ENCODE peak calls at places on chromosome X, in four cellular contexts. X is glutamatergic neuron, I is IMR-90, T is GM20000. O is an unnamed sample.

GRCh38 chrX:129654652-129655546 is at the start of gene APLN:
- DNase-seq in T (peak), X (peak), I (peak), O (no peak)

GRCh38 chrX:32582729-32583128 is 628.6 kb downstream of the DMD start:
- DNase-seq in X (no peak), I (no peak), T (no peak), O (no peak)

GRCh38 chrX:147468600-147468999 is 443.1 kb upstream of the FMR1 start:
- DNase-seq in X (no peak), T (no peak), I (no peak), O (no peak)

GRCh38 chrX:48649109-48649508 is 34.5 kb upstream of the WAS start:
- DNase-seq in X (no peak), T (no peak), I (peak), O (no peak)

GRCh38 chrX:68874076-68874475 is 45.3 kb downstream of the EFNB1 start:
- DNase-seq in I (no peak), X (no peak), T (no peak), O (no peak)

GRCh38 chrX:47562615-47563243 is 1.7 kb downstream of the ARAF start:
- DNase-seq in X (peak), T (no peak), I (no peak), O (no peak)

GRCh38 chrX:20001615-20002014 is 10.8 kb upstream of the BCLAF3 start:
- DNase-seq in X (no peak), T (no peak), I (no peak), O (no peak)

GRCh38 chrX:68794486-68794885 is 34.3 kb upstream of the EFNB1 start:
- DNase-seq in T (no peak), X (no peak), I (no peak), O (no peak)

GRCh38 chrX:3697701-3698279 is 15.7 kb downstream of the PRKX start:
- DNase-seq in X (no peak), I (peak), T (no peak), O (no peak)

GRCh38 chrX:57573754-57574153 is 18.1 kb upstream of the ZXDB start:
- DNase-seq in I (peak), X (no peak), T (no peak), O (no peak)

GRCh38 chrX:81377329-81377728 is 175.4 kb downstream of the SH3BGRL start:
- DNase-seq in X (no peak), I (peak), T (peak), O (no peak)

GRCh38 chrX:40652664-40653063 is 5.3 kb upstream of the CXorf38 start:
- DNase-seq in X (no peak), I (no peak), T (no peak), O (no peak)

GRCh38 chrX:72125331-72126047 is 6.2 kb downstream of the RTL5 start:
- DNase-seq in T (no peak), I (no peak), X (no peak), O (no peak)

GRCh38 chrX:137164329-137164728 is 130.5 kb upstream of the GPR101 start:
- DNase-seq in I (no peak), X (no peak), T (no peak), O (no peak)

GRCh38 chrX:32749075-32749474 is 462.3 kb downstream of the DMD start:
- DNase-seq in T (no peak), X (no peak), I (no peak), O (no peak)

GRCh38 chrX:9847071-9847470 is 60.8 kb downstream of the SHROOM2 start:
- DNase-seq in I (peak), T (no peak), X (no peak), O (no peak)

GRCh38 chrX:9604111-9604907 is 139.5 kb downstream of the TBL1X start:
- DNase-seq in I (no peak), X (no peak), T (no peak), O (no peak)

GRCh38 chrX:67599532-67599931 is 55.7 kb downstream of the AR start:
- DNase-seq in X (no peak), T (no peak), I (no peak), O (no peak)

GRCh38 chrX:33726281-33727160 is 405.6 kb downstream of the FAM47A start:
- DNase-seq in I (no peak), T (no peak), X (no peak), O (no peak)

GRCh38 chrX:77788050-77788449 is 2.0 kb upstream of the ATRX start:
- DNase-seq in X (no peak), I (peak), T (no peak), O (no peak)

GRCh38 chrX:15930585-15930984 is 76.0 kb upstream of the AP1S2 start:
- DNase-seq in I (peak), T (peak), X (no peak), O (no peak)
- TF ChIP-seq CTCF in I (peak), T (no peak), X (no peak), O (peak)

GRCh38 chrX:25288676-25289075 is 272.9 kb upstream of the ARX start:
- DNase-seq in T (no peak), X (no peak), I (no peak), O (no peak)
- TF ChIP-seq CTCF in T (no peak), X (no peak), I (no peak), O (no peak)

GRCh38 chrX:51641421-51642021 is 22.8 kb upstream of the CENPVL3 start:
- DNase-seq in I (peak), T (peak), X (no peak), O (no peak)
- TF ChIP-seq CTCF in I (peak), T (no peak), X (peak), O (peak)

GRCh38 chrX:153778151-153778551 is 2.7 kb upstream of the SRPK3 start:
- DNase-seq in I (no peak), X (peak), T (no peak), O (no peak)

GRCh38 chrX:153776611-153777045 is 4.2 kb upstream of the SRPK3 start:
- DNase-seq in X (peak), I (no peak), T (no peak), O (no peak)

GRCh38 chrX:153779891-153780677 is 757 bp upstream of the SRPK3 start:
- DNase-seq in T (no peak), I (no peak), X (no peak), O (no peak)

GRCh38 chrX:153777261-153778090 is 3.4 kb upstream of the SRPK3 start:
- DNase-seq in T (no peak), X (no peak), I (no peak), O (no peak)

GRCh38 chrX:153778684-153779101 is 2.1 kb upstream of the SRPK3 start:
- DNase-seq in X (peak), T (no peak), I (no peak), O (no peak)
- TF ChIP-seq CTCF in X (no peak), T (no peak), I (no peak), O (no peak)

DNA sequence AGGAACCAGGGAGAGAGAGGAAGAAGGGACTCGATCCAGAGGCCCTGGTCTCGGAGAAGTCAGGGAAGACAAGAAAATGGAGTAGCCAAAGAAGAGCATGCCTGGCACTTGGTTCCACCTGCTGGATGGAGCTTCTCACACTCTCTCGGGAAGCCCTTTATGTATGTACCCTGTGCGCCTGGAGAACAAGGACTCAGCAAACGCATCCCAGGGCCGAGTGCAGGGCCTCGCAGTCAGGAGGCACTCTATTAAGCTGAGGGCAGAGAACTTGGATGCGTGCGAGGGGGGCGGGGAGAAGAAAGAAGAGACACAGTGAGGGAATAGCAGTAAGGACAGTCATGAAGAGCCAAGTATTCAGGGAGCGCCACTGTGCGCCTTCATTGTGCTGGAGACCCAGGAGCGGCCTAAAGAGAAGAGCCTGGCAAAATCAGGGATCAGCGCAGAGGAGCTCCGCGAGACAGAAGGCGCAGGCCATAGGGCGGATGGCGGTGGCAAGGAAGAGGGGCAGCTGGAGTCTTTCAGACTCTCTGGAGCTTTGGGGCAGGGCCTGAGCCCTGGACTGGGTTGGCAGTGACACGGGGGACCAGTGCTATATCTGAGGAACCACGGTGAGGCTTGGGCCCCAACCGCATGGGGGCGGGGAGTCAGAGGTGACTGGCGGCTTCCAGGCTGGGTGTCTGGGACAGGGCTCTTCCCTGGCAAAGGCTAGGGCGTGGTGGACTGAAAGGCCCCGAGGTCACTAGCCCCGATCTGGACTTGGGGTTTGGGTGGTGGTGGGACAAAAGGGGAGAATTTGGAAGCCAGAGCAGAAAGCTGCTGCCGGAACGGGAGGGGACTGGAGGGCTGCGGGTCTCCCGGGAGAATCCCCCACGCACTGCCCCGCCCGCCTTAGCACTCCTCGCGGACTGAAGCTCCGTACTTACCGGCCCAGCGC is 1.9 kb upstream of the SEPTIN6 start:
- DNase-seq in I (no peak), X (peak), T (no peak), O (no peak)
- TF ChIP-seq CTCF in I (no peak), X (no peak), T (no peak), O (no peak)

GRCh38 chrX:145549476-145549875 is 268.2 kb upstream of the SLITRK2 start:
- DNase-seq in X (no peak), I (no peak), T (no peak), O (no peak)

DNA sequence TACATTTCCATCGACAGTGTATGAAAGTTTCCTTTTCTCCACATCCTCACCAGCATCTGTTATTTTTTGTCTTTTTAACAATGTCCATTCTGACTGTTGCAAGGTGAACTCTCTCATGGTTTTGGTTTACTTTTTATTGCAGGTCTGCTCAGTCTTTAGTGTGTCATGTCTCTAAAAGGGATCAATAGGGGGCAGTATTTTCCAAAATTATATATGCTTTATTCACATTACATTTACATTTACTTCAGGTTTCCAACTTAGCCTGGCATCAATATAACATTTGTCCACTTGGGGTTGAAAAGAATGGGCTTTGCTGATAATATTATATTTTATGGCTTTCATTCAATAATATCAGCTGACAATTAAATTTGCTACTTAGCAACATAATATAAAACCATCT is 265.0 kb upstream of the SLITRK2 start:
- DNase-seq in X (no peak), T (no peak), I (no peak), O (no peak)
- TF ChIP-seq CTCF in X (peak), T (no peak), I (no peak), O (no peak)

GRCh38 chrX:1059576-1060561 is 152.6 kb downstream of the CRLF2 start:
- DNase-seq in X (no peak), I (no peak), T (no peak), O (no peak)

GRCh38 chrX:1060562-1060960 is 151.9 kb downstream of the CRLF2 start:
- DNase-seq in X (no peak), I (no peak), T (no peak), O (no peak)

DNA sequence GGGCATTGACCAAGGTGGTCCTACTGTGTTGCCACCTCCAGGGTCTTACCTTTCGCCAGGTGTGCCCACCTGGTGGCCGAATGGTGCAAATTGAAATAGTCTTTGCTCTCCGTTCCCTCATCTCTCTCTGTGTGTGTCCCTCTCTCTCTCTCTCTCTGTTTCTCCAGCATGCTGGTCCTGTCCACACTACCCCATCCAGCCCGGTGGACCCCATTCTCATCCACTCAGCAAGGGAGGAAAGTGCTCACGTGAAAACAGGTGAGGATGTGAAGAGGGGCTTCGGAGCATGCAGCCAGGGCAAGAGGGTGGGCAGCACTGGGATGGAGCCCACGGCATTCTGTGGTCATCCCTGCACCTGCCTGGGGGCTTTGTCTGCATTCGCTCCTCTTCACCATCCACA is 150.1 kb downstream of the CRLF2 start:
- DNase-seq in I (no peak), T (no peak), X (no peak), O (no peak)
- TF ChIP-seq CTCF in I (no peak), T (no peak), X (no peak), O (no peak)

DNA sequence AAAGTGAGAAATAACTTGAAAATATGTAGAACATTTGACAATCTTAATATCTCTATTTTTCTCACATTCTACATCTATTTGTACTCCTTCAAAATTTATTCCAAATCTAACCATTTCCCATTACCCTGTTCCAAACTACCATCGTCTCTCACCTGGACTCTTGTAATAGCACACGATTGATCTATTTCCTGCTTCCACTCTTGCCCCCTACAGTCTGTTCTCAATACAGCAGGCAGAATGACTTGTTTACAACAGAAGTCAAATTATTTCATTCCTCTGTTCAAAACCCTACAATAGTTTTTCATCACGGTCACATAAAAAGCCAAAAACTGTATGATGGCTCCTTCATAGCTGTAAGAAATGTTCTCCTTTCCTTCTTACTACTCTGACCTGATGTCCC is 21.1 kb upstream of the LUZP4 start:
- DNase-seq in X (no peak), T (no peak), I (peak), O (no peak)
- TF ChIP-seq CTCF in X (peak), T (no peak), I (peak), O (no peak)

GRCh38 chrX:122586831-122587230 is 597.2 kb upstream of the GRIA3 start:
- DNase-seq in X (no peak), I (no peak), T (no peak), O (no peak)

GRCh38 chrX:122596998-122597397 is 587.1 kb upstream of the GRIA3 start:
- DNase-seq in I (no peak), T (no peak), X (no peak), O (no peak)

DNA sequence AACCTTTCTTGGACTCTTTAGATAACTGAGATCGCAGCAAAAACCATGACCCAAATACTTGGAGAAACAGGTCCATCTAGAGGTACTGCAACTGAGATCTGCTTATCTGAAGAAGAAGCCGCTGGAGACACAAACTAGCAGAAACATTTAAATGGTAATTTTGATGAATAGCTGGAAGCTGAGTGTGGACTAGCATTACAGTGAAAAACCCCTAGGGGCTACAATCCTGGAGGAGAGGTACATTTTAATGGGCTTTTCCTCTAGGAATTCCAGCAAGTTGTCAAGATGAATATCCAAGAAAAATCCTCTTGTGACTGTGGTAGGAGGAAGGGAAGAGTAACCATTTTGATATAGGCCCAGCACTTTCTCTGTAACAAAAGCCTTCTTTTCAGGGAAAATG is 592.5 kb upstream of the GRIA3 start:
- DNase-seq in T (no peak), X (no peak), I (no peak), O (no peak)
- TF ChIP-seq CTCF in T (no peak), X (peak), I (no peak), O (no peak)

GRCh38 chrX:110142096-110142495 is 139.2 kb downstream of the TMEM164 start:
- DNase-seq in X (no peak), T (no peak), I (no peak), O (no peak)

GRCh38 chrX:110145854-110146253 is 142.9 kb downstream of the TMEM164 start:
- DNase-seq in X (peak), T (peak), I (peak), O (no peak)

GRCh38 chrX:110143454-110144210 is 140.7 kb downstream of the TMEM164 start:
- DNase-seq in T (no peak), X (no peak), I (no peak), O (no peak)

GRCh38 chrX:110146521-110146920 is 143.6 kb downstream of the TMEM164 start:
- DNase-seq in I (peak), X (no peak), T (peak), O (no peak)

DNA sequence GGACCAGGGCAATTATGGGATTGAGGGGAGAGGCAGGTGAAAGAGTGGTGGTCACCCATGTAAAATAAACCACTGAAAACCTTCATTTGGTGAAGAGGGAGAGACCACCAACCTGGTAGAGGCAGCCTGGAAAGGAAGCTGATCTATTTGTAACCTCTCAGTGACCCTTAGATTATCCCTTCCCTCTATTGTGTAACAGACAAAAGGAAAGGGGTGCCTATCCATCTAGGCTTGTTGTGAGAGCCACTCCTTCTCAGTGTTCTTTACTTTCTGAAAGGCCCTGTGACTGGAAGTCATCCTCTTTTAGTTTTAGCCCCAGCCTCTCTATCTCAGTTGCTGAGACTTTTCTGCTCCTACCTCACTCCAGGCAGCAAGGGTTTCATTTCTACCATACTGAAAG is 142.4 kb downstream of the TMEM164 start:
- DNase-seq in I (no peak), X (no peak), T (no peak), O (no peak)
- TF ChIP-seq CTCF in I (no peak), X (no peak), T (no peak), O (no peak)